ENCODE peak calls at places on chromosomes 3 and 15, in seven cellular contexts. F, D, I, Z, V, G and L are unnamed samples. For H3K9me3 and H3K4me1, the result is how much of the 10 kb centered on the place peaks cover.

GRCh38 chr3:172710709-172711456 is at the start of gene NCEH1:
- DNase-seq in F (peak), D (peak), I (peak), Z (peak), V (peak), G (peak), L (peak)

GRCh38 chr3:114745322-114746240 is 401.5 kb downstream of the ZBTB20 start:
- DNase-seq in F (no peak), D (no peak), I (no peak), Z (no peak), V (no peak), G (no peak), L (no peak)

GRCh38 chr3:196080997-196081833 is 675 bp downstream of the TFRC start:
- DNase-seq in F (peak), D (peak), I (peak), Z (peak), V (peak), G (no peak), L (peak)

GRCh38 chr15:59689626-59690236 is 611 bp upstream of the BNIP2 start:
- DNase-seq in F (peak), D (peak), I (peak), Z (peak), V (peak), G (peak), L (peak)

GRCh38 chr15:72229076-72229946 is 1.7 kb downstream of the PKM start:
- DNase-seq in F (no peak), D (peak), I (peak), Z (peak), V (peak), G (no peak), L (peak)

GRCh38 chr15:64895285-64896065 is 16.2 kb upstream of the ANKDD1A start:
- DNase-seq in F (no peak), D (no peak), I (no peak), Z (no peak), V (peak), G (no peak), L (peak)

GRCh38 chr3:184546252-184546651 is 15.3 kb upstream of the EPHB3 start:
- DNase-seq in F (no peak), D (no peak), I (no peak), Z (no peak), V (no peak), G (no peak), L (no peak)

GRCh38 chr3:82641701-82642100 is 880.3 kb upstream of the GBE1 start:
- DNase-seq in F (no peak), D (no peak), I (no peak), Z (no peak), V (no peak), G (no peak), L (no peak)

GRCh38 chr3:147007736-147008245 is 398.6 kb downstream of the ZIC4 start:
- DNase-seq in F (no peak), D (no peak), I (no peak), Z (no peak), V (no peak), G (no peak), L (no peak)

GRCh38 chr3:119700269-119700919 is 2.4 kb upstream of the CFAP91 start:
- DNase-seq in F (no peak), D (no peak), I (no peak), Z (no peak), V (peak), G (no peak), L (peak)

GRCh38 chr3:50334339-50335075 is 6.1 kb downstream of the RASSF1 start:
- DNase-seq in F (no peak), D (no peak), I (no peak), Z (no peak), V (no peak), G (no peak), L (no peak)

GRCh38 chr15:66873856-66874255 is 171.8 kb downstream of the SMAD6 start:
- DNase-seq in F (no peak), D (no peak), I (no peak), Z (no peak), V (no peak), G (no peak), L (no peak)

GRCh38 chr15:76333309-76333708 is 3.3 kb upstream of the ISL2 start:
- DNase-seq in F (no peak), D (no peak), I (no peak), Z (no peak), V (no peak), G (no peak), L (no peak)

GRCh38 chr3:29285356-29286070 is 4.6 kb downstream of the RBMS3 start:
- DNase-seq in F (no peak), D (no peak), I (no peak), Z (peak), V (peak), G (no peak), L (no peak)

GRCh38 chr3:164144824-164145223 is 933.5 kb downstream of the SI start:
- DNase-seq in F (no peak), D (no peak), I (no peak), Z (no peak), V (no peak), G (no peak), L (no peak)
- H3K9me3 ChIP-seq in F (under half), D (under half), I (under half), Z (under half), V (under half), G (under half), L (under half)

GRCh38 chr3:129112308-129113052 is 9.1 kb downstream of the RAB43 start:
- DNase-seq in F (no peak), D (no peak), I (no peak), Z (no peak), V (peak), G (no peak), L (no peak)
- H3K4me1 ChIP-seq in F (under half), D (under half), I (half or more), Z (under half), V (under half), G (under half), L (half or more)

GRCh38 chr3:187051724-187052364 is 87.5 kb downstream of the RPL39L start:
- DNase-seq in F (no peak), D (no peak), I (no peak), Z (no peak), V (no peak), G (no peak), L (no peak)
- H3K9me3 ChIP-seq in F (under half), D (under half), I (under half), Z (under half), V (under half), G (under half), L (under half)

GRCh38 chr15:37035349-37035748 is 65.0 kb downstream of the MEIS2 start:
- DNase-seq in F (no peak), D (no peak), I (no peak), Z (no peak), V (no peak), G (no peak), L (no peak)

GRCh38 chr15:37037256-37037655 is 63.1 kb downstream of the MEIS2 start:
- DNase-seq in F (no peak), D (no peak), I (no peak), Z (no peak), V (no peak), G (no peak), L (no peak)

GRCh38 chr15:37038716-37039106 is 61.6 kb downstream of the MEIS2 start:
- DNase-seq in F (no peak), D (no peak), I (no peak), Z (no peak), V (no peak), G (no peak), L (no peak)

GRCh38 chr15:37040072-37040742 is 60.1 kb downstream of the MEIS2 start:
- DNase-seq in F (no peak), D (no peak), I (no peak), Z (no peak), V (no peak), G (no peak), L (no peak)

GRCh38 chr15:37038036-37038715 is 62.2 kb downstream of the MEIS2 start:
- DNase-seq in F (no peak), D (no peak), I (no peak), Z (no peak), V (no peak), G (no peak), L (no peak)
- H3K4me1 ChIP-seq in F (under half), D (under half), I (under half), Z (half or more), V (under half), G (under half), L (under half)

GRCh38 chr3:26091096-26091495 is 301.2 kb downstream of the OXSM start:
- DNase-seq in F (no peak), D (no peak), I (no peak), Z (no peak), V (no peak), G (no peak), L (no peak)
- H3K9me3 ChIP-seq in F (under half), D (under half), I (under half), Z (under half), V (under half), G (under half), L (under half)

DNA sequence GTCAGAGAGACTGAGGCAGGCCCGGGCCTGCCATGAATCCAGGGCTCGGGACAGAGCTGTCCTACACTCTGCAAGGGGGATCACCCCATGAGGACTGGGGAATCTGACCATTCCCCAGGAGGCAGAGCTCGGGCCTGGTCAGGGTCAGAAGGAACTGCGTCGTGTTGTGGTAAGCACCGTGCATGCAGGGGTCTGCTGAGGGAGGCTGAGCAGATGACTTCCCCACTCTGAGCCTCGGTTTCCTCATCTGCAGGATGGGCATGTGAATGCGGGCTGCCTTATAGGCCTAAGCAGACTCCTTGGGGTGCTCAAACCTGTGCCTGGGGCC is 61.6 kb upstream of the IQSEC1 start:
- DNase-seq in F (no peak), D (no peak), I (no peak), Z (no peak), V (no peak), G (no peak), L (no peak)
- H3K4me1 ChIP-seq in F (under half), D (under half), I (under half), Z (under half), V (under half), G (under half), L (under half)

GRCh38 chr3:963255-963654 is 129.6 kb upstream of the CNTN6 start:
- DNase-seq in F (no peak), D (no peak), I (no peak), Z (no peak), V (no peak), G (no peak), L (no peak)
- H3K9me3 ChIP-seq in F (under half), D (under half), I (under half), Z (under half), V (under half), G (under half), L (under half)